ENCODE peak calls at places on chromosomes 2 and 18, in eight cellular contexts. A is astrocyte of the spinal cord; Y is cardiac muscle cell; E is CD8-positive, alpha-beta memory T cell; D is neural progenitor cell; H is iris pigment epithelial cell; K is HuH-7.5; L is A549. B is an unnamed sample.

GRCh38 chr18:13222371-13223281 is 4.1 kb downstream of the LDLRAD4 start:
- DNase-seq in L (no peak), A (peak; percentile 25), E (no peak), Y (no peak), K (no peak), H (peak; percentile 17), D (no peak), B (peak; percentile 73)

GRCh38 chr2:201257381-201257940 is 2.9 kb upstream of the CASP8 start:
- DNase-seq in D (no peak), E (peak; percentile 45), Y (no peak), K (no peak), A (peak; percentile 18), H (no peak), L (peak; percentile 40), B (no peak)

GRCh38 chr2:197079832-197080555 is 153.5 kb upstream of the PGAP1 start:
- DNase-seq in L (no peak), D (peak; percentile 33), H (no peak), A (peak; percentile 79), Y (no peak), K (no peak), E (no peak), B (peak; percentile 62)

GRCh38 chr2:204234248-204234647 is 297.7 kb downstream of the ICOS start:
- DNase-seq in E (no peak), K (no peak), D (no peak), H (no peak), Y (no peak), L (no peak), A (no peak), B (no peak)

GRCh38 chr2:73701968-73702665 is 35.0 kb downstream of the TPRKB start:
- DNase-seq in H (no peak), K (peak; percentile 32), A (no peak), Y (no peak), E (no peak), L (no peak), D (no peak), B (no peak)

GRCh38 chr2:20916604-20917286 is 93.8 kb upstream of the LDAH start:
- DNase-seq in L (peak; percentile 39), D (no peak), H (peak; percentile 62), Y (no peak), A (no peak), K (peak; percentile 54), E (no peak), B (peak; percentile 4)

GRCh38 chr2:74072542-74072941 is 75.2 kb downstream of the BOLA3 start:
- DNase-seq in H (peak; percentile 21), K (no peak), Y (no peak), L (no peak), A (no peak), D (no peak), E (no peak), B (no peak)

GRCh38 chr2:225398372-225398771 is 1.1 kb upstream of the NYAP2 start:
- DNase-seq in D (no peak), E (no peak), Y (no peak), H (no peak), A (no peak), K (no peak), L (no peak), B (no peak)

GRCh38 chr2:202508686-202509085 is 126.1 kb upstream of the FAM117B start:
- DNase-seq in E (no peak), K (no peak), Y (no peak), L (no peak), H (no peak), D (no peak), A (peak; percentile 4), B (no peak)

GRCh38 chr2:26911911-26912861 is 58.3 kb upstream of the MAPRE3 start:
- DNase-seq in Y (peak; percentile 31), K (no peak), L (no peak), H (no peak), E (no peak), D (peak; percentile 96), A (no peak), B (peak; percentile 13)